ENCODE peak calls at places on chromosomes 3 and 15, in five cellular contexts. A, V, K, J and H are unnamed samples.

GRCh38 chr3:72120039-72120438 is 335.1 kb upstream of the PROK2 start:
- DNase-seq in J (no peak), V (no peak), K (no peak), A (no peak), H (no peak)

GRCh38 chr15:67023517-67024321 is 41.7 kb upstream of the SMAD3 start:
- DNase-seq in J (no peak), V (no peak), A (no peak), K (no peak), H (no peak)

GRCh38 chr15:67165653-67166260 is 88.7 kb downstream of the AAGAB start:
- DNase-seq in V (no peak), A (no peak), K (no peak), J (no peak), H (no peak)

GRCh38 chr3:11085078-11085840 is 69.0 kb upstream of the HRH1 start:
- DNase-seq in K (no peak), V (no peak), A (no peak), J (no peak), H (no peak)

GRCh38 chr15:75578206-75578947 is 738 bp downstream of the PTPN9 start:
- DNase-seq in V (no peak), A (peak; percentile 8), K (no peak), J (peak; percentile 53), H (no peak)

GRCh38 chr15:76988874-76989780 is 5.8 kb upstream of the PSTPIP1 start:
- DNase-seq in K (no peak), J (no peak), V (no peak), A (no peak), H (no peak)

GRCh38 chr3:189813652-189814245 is 182.6 kb downstream of the TP63 start:
- DNase-seq in V (no peak), K (no peak), A (no peak), J (no peak), H (no peak)

GRCh38 chr15:95799286-95800187 is 531.0 kb upstream of the NR2F2 start:
- DNase-seq in V (no peak), J (no peak), A (no peak), K (peak; percentile 55), H (no peak)